ENCODE peak calls at places on chromosome 21, in seven cellular contexts. Q, B, N, U, M, G and E are unnamed samples. For H3K4me1, the result is how much of the 10 kb centered on the place peaks cover.

GRCh38 chr21:14773777-14774345 is 227.7 kb upstream of the SAMSN1 start:
- DNase-seq in U (peak), Q (peak), B (no peak), N (no peak), G (peak), M (peak), E (peak)

GRCh38 chr21:27412530-27412929 is 445.6 kb upstream of the ADAMTS5 start:
- DNase-seq in M (no peak), Q (no peak), N (no peak), U (no peak), G (no peak), B (no peak), E (no peak)

GRCh38 chr21:45539796-45540600 is 2.2 kb downstream of the SLC19A1 start:
- DNase-seq in B (no peak), G (peak), M (no peak), N (peak), Q (peak), U (peak), E (no peak)

GRCh38 chr21:17514124-17514481 is 1.3 kb downstream of the CXADR start:
- DNase-seq in N (no peak), B (no peak), Q (no peak), G (no peak), U (no peak), M (no peak), E (no peak)

GRCh38 chr21:36419996-36420395 is 34.8 kb downstream of the CHAF1B start:
- DNase-seq in B (no peak), Q (peak), U (peak), G (peak), N (peak), M (peak), E (peak)

GRCh38 chr21:29441651-29442050 is 142.9 kb downstream of the BACH1 start:
- DNase-seq in M (no peak), G (no peak), Q (no peak), N (no peak), B (no peak), U (no peak), E (no peak)

GRCh38 chr21:46119565-46120271 is 21.8 kb downstream of the COL6A2 start:
- DNase-seq in B (no peak), G (peak), N (peak), U (no peak), Q (peak), M (no peak), E (peak)

GRCh38 chr21:37845535-37845934 is 70.7 kb downstream of the KCNJ6 start:
- DNase-seq in N (no peak), M (no peak), G (no peak), Q (no peak), U (no peak), B (no peak), E (no peak)

GRCh38 chr21:45418301-45419071 is 13.5 kb downstream of the COL18A1 start:
- DNase-seq in B (no peak), Q (no peak), U (no peak), G (peak), M (no peak), N (peak), E (no peak)

GRCh38 chr21:26719750-26720149 is 125.5 kb downstream of the ADAMTS1 start:
- DNase-seq in N (no peak), U (no peak), Q (peak), B (no peak), G (no peak), M (no peak), E (no peak)

GRCh38 chr21:20822559-20823133 is 175.6 kb upstream of the NCAM2 start:
- DNase-seq in U (no peak), N (no peak), B (no peak), M (no peak), G (no peak), Q (no peak), E (no peak)

GRCh38 chr21:22536511-22536910 is 1538.3 kb downstream of the NCAM2 start:
- DNase-seq in Q (no peak), G (no peak), B (no peak), U (no peak), M (peak), N (no peak), E (no peak)

GRCh38 chr21:15751037-15751436 is 21.3 kb downstream of the USP25 start:
- DNase-seq in M (no peak), B (no peak), Q (no peak), U (no peak), G (no peak), N (no peak), E (no peak)

GRCh38 chr21:17752171-17752570 is 67.0 kb downstream of the C21orf91 start:
- DNase-seq in N (no peak), Q (no peak), G (no peak), M (no peak), B (no peak), U (no peak), E (no peak)

GRCh38 chr21:28099296-28099695 is 893.4 kb downstream of the LTN1 start:
- DNase-seq in M (no peak), Q (peak), N (peak), G (no peak), B (no peak), U (no peak), E (peak)

GRCh38 chr21:31191553-31191952 is 152.5 kb downstream of the TIAM1 start:
- DNase-seq in B (no peak), Q (no peak), G (no peak), M (no peak), U (no peak), N (no peak), E (no peak)
- H3K4me1 ChIP-seq in B (under half), Q (under half), G (under half), M (under half), U (under half), N (under half), E (under half)

GRCh38 chr21:44300262-44300959 is 558 bp downstream of the PFKL start:
- DNase-seq in M (peak), N (peak), U (peak), B (no peak), G (peak), Q (peak), E (peak)
- TF ChIP-seq POLR2A in M (peak), N (no peak), U (peak), B (peak), G (no peak), Q (no peak), E (peak)

DNA sequence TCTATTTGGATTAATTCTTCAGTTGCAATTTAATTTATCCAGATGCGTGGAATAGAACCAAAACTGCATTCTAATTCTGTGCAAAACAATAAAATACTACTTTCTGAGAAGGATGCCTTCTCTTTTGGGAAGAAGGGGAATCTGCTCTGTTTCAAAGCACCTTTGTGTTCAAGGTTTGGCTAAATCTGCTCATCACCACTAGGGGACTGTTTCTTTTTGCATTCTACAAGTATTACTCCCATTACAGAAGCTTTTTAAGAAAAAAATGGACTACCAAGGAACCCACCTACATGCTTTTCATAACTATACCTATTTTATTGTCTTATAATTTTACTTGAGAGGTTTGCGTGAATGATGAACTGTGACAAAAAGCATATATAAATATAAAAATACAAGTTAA is 18.2 kb downstream of the MRPS6 start:
- DNase-seq in Q (no peak), B (no peak), N (no peak), G (no peak), U (no peak), M (no peak), E (no peak)
- TF ChIP-seq CTCF in Q (no peak), B (peak), N (no peak), G (no peak), U (peak), M (peak), E (peak)

DNA sequence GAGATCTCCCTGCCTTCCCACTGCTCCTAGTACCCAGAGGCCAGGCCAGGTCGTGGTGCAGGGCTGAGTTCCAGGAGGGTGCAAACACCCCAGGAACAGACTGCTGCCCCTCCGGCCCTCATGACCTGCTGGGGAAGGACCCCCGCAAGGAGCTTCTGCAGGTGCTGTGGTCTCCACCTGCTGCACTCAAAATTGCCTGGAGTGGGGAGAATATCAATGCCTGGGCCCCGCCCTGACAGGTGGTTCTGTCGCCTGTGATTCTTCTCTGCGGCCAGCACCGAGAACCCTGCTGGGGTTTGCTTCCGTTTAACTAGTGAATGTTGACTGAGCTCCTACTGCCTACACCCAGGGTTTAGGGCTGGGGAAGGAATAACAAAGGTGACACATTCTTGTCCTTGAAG is 2.1 kb upstream of the TFF3 start:
- DNase-seq in Q (no peak), B (no peak), U (no peak), M (no peak), G (no peak), N (no peak), E (no peak)
- H3K4me1 ChIP-seq in Q (under half), B (under half), U (under half), M (under half), G (half or more), N (under half), E (under half)